ENCODE peak calls at places on chromosomes 11 and 22, in seven cellular contexts. One of them, this sample, is unnamed. For H3K4me1, the result is how much of the 10 kb centered on the place peaks cover.

GRCh38 chr11:46272816-46273427 is 4.5 kb upstream of the CREB3L1 start:
- DNase-seq in SK-N-SH: no peak
- DNase-seq in PC-3: peak
- DNase-seq in DND-41: peak
- DNase-seq in neuronal stem cell: no peak
- DNase-seq in left ventricle myocardium inferior: peak
- DNase-seq in spleen: peak
- DNase-seq in this sample: no peak

GRCh38 chr11:9755561-9755960 is 91.7 kb downstream of the SWAP70 start:
- DNase-seq in SK-N-SH: no peak
- DNase-seq in PC-3: no peak
- DNase-seq in DND-41: no peak
- DNase-seq in neuronal stem cell: no peak
- DNase-seq in left ventricle myocardium inferior: no peak
- DNase-seq in spleen: no peak
- DNase-seq in this sample: no peak

GRCh38 chr22:38799265-38800002 is 5.5 kb upstream of the DNAL4 start:
- DNase-seq in SK-N-SH: no peak
- DNase-seq in PC-3: no peak
- DNase-seq in DND-41: no peak
- DNase-seq in neuronal stem cell: no peak
- DNase-seq in left ventricle myocardium inferior: no peak
- DNase-seq in spleen: no peak
- DNase-seq in this sample: no peak

GRCh38 chr11:67731583-67731982 is 57.2 kb upstream of the ALDH3B2 start:
- DNase-seq in SK-N-SH: peak
- DNase-seq in PC-3: peak
- DNase-seq in DND-41: no peak
- DNase-seq in neuronal stem cell: no peak
- DNase-seq in left ventricle myocardium inferior: no peak
- DNase-seq in spleen: no peak
- DNase-seq in this sample: no peak

GRCh38 chr11:1153951-1154487 is 3.7 kb upstream of the MUC5AC start:
- DNase-seq in SK-N-SH: peak
- DNase-seq in PC-3: peak
- DNase-seq in DND-41: no peak
- DNase-seq in neuronal stem cell: no peak
- DNase-seq in left ventricle myocardium inferior: no peak
- DNase-seq in spleen: peak
- DNase-seq in this sample: no peak

GRCh38 chr11:57311109-57311936 is 13.4 kb downstream of the TNKS1BP1 start:
- DNase-seq in SK-N-SH: peak
- DNase-seq in PC-3: peak
- DNase-seq in DND-41: peak
- DNase-seq in neuronal stem cell: peak
- DNase-seq in left ventricle myocardium inferior: peak
- DNase-seq in spleen: peak
- DNase-seq in this sample: peak

GRCh38 chr11:33773399-33774355 is 643 bp downstream of the FBXO3 start:
- DNase-seq in SK-N-SH: peak
- DNase-seq in PC-3: no peak
- DNase-seq in DND-41: peak
- DNase-seq in neuronal stem cell: no peak
- DNase-seq in left ventricle myocardium inferior: no peak
- DNase-seq in spleen: peak
- DNase-seq in this sample: no peak

GRCh38 chr22:36177160-36177559 is 16.6 kb upstream of the APOL3 start:
- DNase-seq in SK-N-SH: no peak
- DNase-seq in PC-3: no peak
- DNase-seq in DND-41: no peak
- DNase-seq in neuronal stem cell: no peak
- DNase-seq in left ventricle myocardium inferior: no peak
- DNase-seq in spleen: no peak
- DNase-seq in this sample: no peak

GRCh38 chr11:128246364-128247234 is 340.8 kb downstream of the ETS1 start:
- DNase-seq in SK-N-SH: peak
- DNase-seq in PC-3: no peak
- DNase-seq in DND-41: no peak
- DNase-seq in neuronal stem cell: no peak
- DNase-seq in left ventricle myocardium inferior: no peak
- DNase-seq in spleen: no peak
- DNase-seq in this sample: peak

GRCh38 chr11:4071828-4072421 is 22.7 kb upstream of the RRM1 start:
- DNase-seq in SK-N-SH: peak
- DNase-seq in PC-3: no peak
- DNase-seq in DND-41: no peak
- DNase-seq in neuronal stem cell: peak
- DNase-seq in left ventricle myocardium inferior: no peak
- DNase-seq in spleen: no peak
- DNase-seq in this sample: no peak

GRCh38 chr22:39012525-39013516 is 1.2 kb upstream of the APOBEC3C start:
- DNase-seq in SK-N-SH: no peak
- DNase-seq in PC-3: no peak
- DNase-seq in DND-41: no peak
- DNase-seq in neuronal stem cell: no peak
- DNase-seq in left ventricle myocardium inferior: no peak
- DNase-seq in spleen: no peak
- DNase-seq in this sample: no peak

GRCh38 chr22:24437091-24437490 is 9.7 kb downstream of the ADORA2A start:
- DNase-seq in SK-N-SH: peak
- DNase-seq in PC-3: no peak
- DNase-seq in DND-41: no peak
- DNase-seq in neuronal stem cell: no peak
- DNase-seq in left ventricle myocardium inferior: no peak
- DNase-seq in spleen: no peak
- DNase-seq in this sample: no peak

GRCh38 chr22:24758164-24758799 is 16.2 kb downstream of the PIWIL3 start:
- DNase-seq in SK-N-SH: peak
- DNase-seq in PC-3: peak
- DNase-seq in DND-41: peak
- DNase-seq in neuronal stem cell: peak
- DNase-seq in left ventricle myocardium inferior: peak
- DNase-seq in spleen: no peak
- DNase-seq in this sample: no peak

GRCh38 chr11:116472661-116473060 is 300.1 kb downstream of the BUD13 start:
- DNase-seq in SK-N-SH: no peak
- DNase-seq in PC-3: no peak
- DNase-seq in DND-41: no peak
- DNase-seq in neuronal stem cell: no peak
- DNase-seq in left ventricle myocardium inferior: no peak
- DNase-seq in spleen: no peak
- DNase-seq in this sample: no peak

GRCh38 chr11:86737752-86738151 is 62.6 kb upstream of the PRSS23 start:
- DNase-seq in SK-N-SH: no peak
- DNase-seq in PC-3: peak
- DNase-seq in DND-41: no peak
- DNase-seq in neuronal stem cell: no peak
- DNase-seq in left ventricle myocardium inferior: no peak
- DNase-seq in spleen: no peak
- DNase-seq in this sample: no peak

GRCh38 chr22:42630901-42631602 is 9.3 kb downstream of the ATP5MGL start:
- DNase-seq in SK-N-SH: no peak
- DNase-seq in PC-3: no peak
- DNase-seq in DND-41: no peak
- DNase-seq in neuronal stem cell: no peak
- DNase-seq in left ventricle myocardium inferior: no peak
- DNase-seq in spleen: peak
- DNase-seq in this sample: no peak

GRCh38 chr11:1305063-1305495 is 4.4 kb downstream of the TOLLIP start:
- DNase-seq in SK-N-SH: no peak
- DNase-seq in PC-3: no peak
- DNase-seq in DND-41: peak
- DNase-seq in neuronal stem cell: no peak
- DNase-seq in left ventricle myocardium inferior: no peak
- DNase-seq in spleen: peak
- DNase-seq in this sample: peak

DNA sequence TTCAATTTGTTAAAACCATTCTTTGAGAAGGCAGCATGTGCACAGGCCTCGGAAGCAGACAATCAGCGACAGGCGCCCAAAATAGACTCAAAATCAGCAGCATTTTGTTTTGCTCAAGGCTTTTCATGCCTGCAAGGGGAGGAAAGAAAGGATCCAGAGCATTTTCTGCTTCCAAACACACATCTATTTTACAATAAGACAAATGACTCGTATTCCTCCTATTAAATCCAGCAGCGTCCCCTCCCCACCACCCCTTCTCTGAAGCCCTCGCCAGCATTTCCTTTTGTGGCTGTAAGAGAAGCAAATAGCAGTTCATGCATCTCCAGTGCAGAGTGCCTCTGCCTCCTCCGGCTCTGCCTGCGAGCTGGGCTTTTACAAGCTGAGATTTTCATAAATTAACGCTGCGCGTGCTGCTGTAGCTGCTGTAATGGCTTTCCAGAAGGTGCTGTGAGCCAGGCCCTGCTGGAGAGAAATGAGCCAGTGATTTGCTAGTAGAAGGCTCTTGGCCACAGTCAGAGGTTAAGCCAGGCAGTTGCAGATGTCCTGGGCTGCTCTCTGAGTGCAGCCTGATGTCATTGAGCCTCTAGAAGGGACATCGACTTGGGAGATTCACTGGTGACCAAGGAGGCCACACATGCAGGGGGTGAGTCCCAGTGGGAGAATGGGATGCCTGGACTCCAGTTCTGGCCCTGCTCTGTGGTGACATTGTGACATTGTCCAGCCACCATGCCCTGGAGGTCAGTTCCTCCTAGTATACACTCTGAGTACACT is 134.6 kb upstream of the NAV2 start:
- DNase-seq in SK-N-SH: peak
- DNase-seq in PC-3: peak
- DNase-seq in DND-41: no peak
- DNase-seq in neuronal stem cell: no peak
- DNase-seq in left ventricle myocardium inferior: peak
- DNase-seq in spleen: no peak
- DNase-seq in this sample: no peak
- H3K4me1 ChIP-seq in SK-N-SH: half or more
- H3K4me1 ChIP-seq in PC-3: under half
- H3K4me1 ChIP-seq in DND-41: under half
- H3K4me1 ChIP-seq in neuronal stem cell: under half
- H3K4me1 ChIP-seq in left ventricle myocardium inferior: half or more
- H3K4me1 ChIP-seq in spleen: under half
- H3K4me1 ChIP-seq in this sample: half or more

GRCh38 chr22:37179126-37179470 is 8.9 kb downstream of the C1QTNF6 start:
- DNase-seq in SK-N-SH: no peak
- DNase-seq in PC-3: no peak
- DNase-seq in DND-41: no peak
- DNase-seq in neuronal stem cell: no peak
- DNase-seq in left ventricle myocardium inferior: no peak
- DNase-seq in spleen: no peak
- DNase-seq in this sample: no peak
- H3K27ac ChIP-seq in SK-N-SH: no peak
- H3K27ac ChIP-seq in PC-3: no peak
- H3K27ac ChIP-seq in DND-41: no peak
- H3K27ac ChIP-seq in neuronal stem cell: peak
- H3K27ac ChIP-seq in left ventricle myocardium inferior: peak
- H3K27ac ChIP-seq in spleen: peak
- H3K27ac ChIP-seq in this sample: no peak

DNA sequence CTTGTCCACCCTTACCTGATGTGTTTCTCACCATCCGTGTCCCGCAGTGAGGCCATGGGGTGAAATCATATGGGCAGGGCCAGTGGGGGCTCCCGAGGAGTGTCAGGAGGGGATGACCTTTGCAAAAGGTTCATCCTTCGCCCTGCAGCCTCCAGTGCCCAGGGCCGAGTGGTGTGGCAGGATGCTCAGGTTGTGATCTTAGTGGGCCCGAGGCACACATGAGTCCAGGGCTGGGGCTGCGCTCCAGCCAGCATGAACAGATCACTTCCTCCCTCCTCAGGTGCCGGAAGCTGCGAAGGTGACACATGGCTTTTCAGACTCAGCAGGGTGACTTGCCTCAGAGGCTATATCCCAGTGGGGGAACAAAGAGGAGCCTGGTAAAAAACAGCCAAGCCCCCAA is 2.8 kb upstream of the FKBP2 start:
- DNase-seq in SK-N-SH: no peak
- DNase-seq in PC-3: no peak
- DNase-seq in DND-41: no peak
- DNase-seq in neuronal stem cell: no peak
- DNase-seq in left ventricle myocardium inferior: no peak
- DNase-seq in spleen: peak
- DNase-seq in this sample: no peak
- H3K4me1 ChIP-seq in SK-N-SH: under half
- H3K4me1 ChIP-seq in PC-3: half or more
- H3K4me1 ChIP-seq in DND-41: half or more
- H3K4me1 ChIP-seq in neuronal stem cell: under half
- H3K4me1 ChIP-seq in left ventricle myocardium inferior: half or more
- H3K4me1 ChIP-seq in spleen: under half
- H3K4me1 ChIP-seq in this sample: under half

GRCh38 chr22:30309981-30310672 is 16.6 kb downstream of the TBC1D10A start:
- DNase-seq in SK-N-SH: no peak
- DNase-seq in PC-3: no peak
- DNase-seq in DND-41: peak
- DNase-seq in neuronal stem cell: no peak
- DNase-seq in left ventricle myocardium inferior: no peak
- DNase-seq in spleen: no peak
- DNase-seq in this sample: no peak

GRCh38 chr22:30308518-30309230 is 18.1 kb downstream of the TBC1D10A start:
- DNase-seq in SK-N-SH: no peak
- DNase-seq in PC-3: no peak
- DNase-seq in DND-41: peak
- DNase-seq in neuronal stem cell: no peak
- DNase-seq in left ventricle myocardium inferior: no peak
- DNase-seq in spleen: no peak
- DNase-seq in this sample: no peak

GRCh38 chr22:30312053-30312452 is 14.7 kb downstream of the TBC1D10A start:
- DNase-seq in SK-N-SH: no peak
- DNase-seq in PC-3: peak
- DNase-seq in DND-41: no peak
- DNase-seq in neuronal stem cell: no peak
- DNase-seq in left ventricle myocardium inferior: no peak
- DNase-seq in spleen: no peak
- DNase-seq in this sample: no peak

GRCh38 chr22:30313527-30314385 is 13.0 kb downstream of the TBC1D10A start:
- DNase-seq in SK-N-SH: peak
- DNase-seq in PC-3: peak
- DNase-seq in DND-41: no peak
- DNase-seq in neuronal stem cell: no peak
- DNase-seq in left ventricle myocardium inferior: no peak
- DNase-seq in spleen: no peak
- DNase-seq in this sample: no peak

DNA sequence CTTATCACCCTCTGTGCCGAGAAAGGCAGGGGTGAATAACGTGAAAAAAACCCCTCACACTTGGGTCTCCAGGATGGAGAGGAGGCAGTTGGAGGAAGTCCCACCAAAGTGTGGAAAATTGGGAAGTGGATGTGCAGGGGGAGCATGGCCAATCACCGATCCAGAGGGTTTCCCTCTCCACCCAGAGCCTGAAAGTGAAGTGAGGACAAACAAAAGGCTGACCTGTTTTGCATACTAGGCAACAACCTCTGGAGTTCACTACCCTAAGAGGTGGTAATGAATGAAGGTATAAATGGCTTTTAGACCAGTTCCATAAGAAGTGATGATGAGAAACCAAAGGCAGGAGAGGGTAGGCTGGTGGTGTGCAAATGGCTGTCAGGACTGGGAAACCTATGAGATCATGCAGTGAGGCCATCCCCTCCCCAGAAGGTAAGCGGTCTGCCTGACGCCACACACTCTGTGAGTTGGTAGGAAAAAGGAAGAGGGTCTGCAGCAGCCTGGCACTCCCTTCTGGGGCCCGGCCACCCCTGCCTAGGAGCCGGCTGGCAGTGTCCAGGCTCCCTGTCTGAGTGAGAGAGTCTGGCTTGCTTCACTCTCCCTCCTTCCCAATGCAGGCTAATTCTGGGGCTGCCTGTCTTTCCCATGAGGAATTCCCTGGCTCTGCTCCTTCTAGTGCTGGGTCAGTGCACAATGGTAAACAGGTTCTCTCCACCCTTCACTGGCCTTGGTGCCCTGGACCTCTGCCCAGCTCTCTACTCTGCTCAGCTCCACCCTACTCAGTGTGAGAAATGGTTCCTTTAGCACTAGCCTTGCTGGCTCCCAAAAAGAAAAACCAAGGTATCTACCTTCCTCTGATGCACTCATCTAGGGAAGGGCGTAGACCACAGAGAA is 15.6 kb downstream of the TBC1D10A start:
- DNase-seq in SK-N-SH: no peak
- DNase-seq in PC-3: peak
- DNase-seq in DND-41: no peak
- DNase-seq in neuronal stem cell: no peak
- DNase-seq in left ventricle myocardium inferior: peak
- DNase-seq in spleen: no peak
- DNase-seq in this sample: peak
- H3K27ac ChIP-seq in SK-N-SH: peak
- H3K27ac ChIP-seq in PC-3: peak
- H3K27ac ChIP-seq in DND-41: peak
- H3K27ac ChIP-seq in neuronal stem cell: no peak
- H3K27ac ChIP-seq in left ventricle myocardium inferior: peak
- H3K27ac ChIP-seq in spleen: peak
- H3K27ac ChIP-seq in this sample: peak

This sample was measured in esophagus muscularis mucosa.